ENCODE peak calls at places on chromosomes 13 and 19, in ten cellular contexts. Q is body of pancreas, J is uterus, N is H1, K is suprapubic skin, C is ovary, I is esophagus squamous epithelium, X is adrenal gland, F is IMR-90, Y is tibial nerve. S is an unnamed sample. For H3K4me1, the result is how much of the 10 kb centered on the place peaks cover.

GRCh38 chr19:29622191-29623070 is 16.3 kb downstream of the POP4 start:
- DNase-seq in Q (no peak), J (no peak), N (no peak), K (no peak), C (no peak), I (no peak), X (no peak), F (no peak), Y (no peak), S (no peak)

GRCh38 chr19:38172001-38172400 is 52.0 kb downstream of the DPF1 start:
- DNase-seq in Q (no peak), J (no peak), N (no peak), K (no peak), C (no peak), I (no peak), X (no peak), F (no peak), Y (no peak), S (no peak)

GRCh38 chr13:43664700-43665191 is 122.0 kb downstream of the ENOX1 start:
- DNase-seq in Q (peak), J (peak), N (no peak), K (no peak), C (peak), I (no peak), X (no peak), F (peak), Y (no peak), S (peak)

GRCh38 chr19:32404939-32405430 is 585 bp upstream of the DPY19L3 start:
- DNase-seq in Q (peak), J (peak), N (no peak), K (peak), C (peak), I (no peak), X (peak), F (peak), Y (peak), S (peak)

GRCh38 chr13:51396352-51396751 is 56.5 kb downstream of the INTS6 start:
- DNase-seq in Q (no peak), J (no peak), N (no peak), K (no peak), C (no peak), I (no peak), X (no peak), F (peak), Y (no peak), S (no peak)

GRCh38 chr13:20064128-20064527 is 96.7 kb downstream of the GJA3 start:
- DNase-seq in Q (no peak), J (no peak), N (no peak), K (no peak), C (no peak), I (no peak), X (no peak), F (peak), Y (no peak), S (no peak)

GRCh38 chr19:15280915-15281683 is 48.9 kb upstream of the EPHX3 start:
- DNase-seq in Q (peak), J (peak), N (no peak), K (peak), C (peak), I (no peak), X (peak), F (peak), Y (peak), S (peak)

GRCh38 chr13:50125556-50126377 is 110.5 kb downstream of the KCNRG start:
- DNase-seq in Q (peak), J (peak), N (no peak), K (peak), C (peak), I (peak), X (peak), F (peak), Y (peak), S (peak)

GRCh38 chr13:81957121-81957520 is 1616.2 kb upstream of the SPRY2 start:
- DNase-seq in Q (no peak), J (no peak), N (no peak), K (no peak), C (no peak), I (no peak), X (no peak), F (no peak), Y (no peak), S (no peak)

GRCh38 chr13:75137911-75138571 is 343.9 kb downstream of the TBC1D4 start:
- DNase-seq in Q (no peak), J (no peak), N (no peak), K (no peak), C (no peak), I (no peak), X (no peak), F (no peak), Y (no peak), S (no peak)

GRCh38 chr13:26759907-26760834 is at the start of gene GPR12:
- DNase-seq in Q (no peak), J (no peak), N (no peak), K (no peak), C (no peak), I (no peak), X (no peak), F (no peak), Y (no peak), S (no peak)

GRCh38 chr19:31572671-31573298 is 223.5 kb upstream of the TSHZ3 start:
- DNase-seq in Q (no peak), J (no peak), N (no peak), K (no peak), C (no peak), I (no peak), X (no peak), F (no peak), Y (no peak), S (no peak)

GRCh38 chr13:73708393-73708985 is 425.7 kb downstream of the KLF12 start:
- DNase-seq in Q (peak), J (peak), N (no peak), K (no peak), C (peak), I (no peak), X (peak), F (peak), Y (peak), S (no peak)

GRCh38 chr19:12126707-12127106 is 13.4 kb downstream of the ZNF20 start:
- DNase-seq in Q (peak), J (no peak), N (no peak), K (no peak), C (no peak), I (no peak), X (no peak), F (peak), Y (no peak), S (no peak)

GRCh38 chr19:34523408-34523807 is 41.9 kb downstream of the WTIP start:
- DNase-seq in Q (no peak), J (no peak), N (no peak), K (no peak), C (no peak), I (no peak), X (no peak), F (no peak), Y (no peak), S (no peak)

GRCh38 chr19:4267101-4267900 is 11.8 kb upstream of the SHD start:
- DNase-seq in Q (peak), J (peak), N (peak), K (no peak), C (peak), I (no peak), X (no peak), F (peak), Y (peak), S (peak)

GRCh38 chr13:36344173-36344572 is 2.0 kb downstream of the SPART start:
- DNase-seq in Q (no peak), J (no peak), N (no peak), K (no peak), C (peak), I (no peak), X (peak), F (peak), Y (no peak), S (no peak)

GRCh38 chr13:20824762-20825161 is 51.0 kb upstream of the EEF1AKMT1 start:
- DNase-seq in Q (no peak), J (no peak), N (no peak), K (no peak), C (no peak), I (no peak), X (no peak), F (peak), Y (no peak), S (no peak)

GRCh38 chr19:56839665-56840451 is 668 bp downstream of the PEG3 start:
- DNase-seq in Q (peak), J (peak), N (no peak), K (peak), C (peak), I (peak), X (peak), F (no peak), Y (peak), S (peak)

GRCh38 chr19:14198384-14199376 is 7.3 kb downstream of the ADGRL1 start:
- DNase-seq in Q (no peak), J (no peak), N (no peak), K (no peak), C (no peak), I (no peak), X (no peak), F (no peak), Y (no peak), S (no peak)

GRCh38 chr13:24148414-24149305 is 11.9 kb upstream of the SPATA13 start:
- DNase-seq in Q (peak), J (no peak), N (peak), K (no peak), C (no peak), I (no peak), X (peak), F (peak), Y (no peak), S (no peak)

GRCh38 chr13:94878721-94879120 is 166.4 kb upstream of the SOX21 start:
- DNase-seq in Q (no peak), J (no peak), N (no peak), K (no peak), C (no peak), I (no peak), X (no peak), F (no peak), Y (no peak), S (no peak)

GRCh38 chr19:48757741-48758144 is 2.4 kb downstream of the FGF21 start:
- DNase-seq in Q (peak), J (no peak), N (no peak), K (no peak), C (no peak), I (no peak), X (no peak), F (no peak), Y (no peak), S (no peak)
- H3K4me1 ChIP-seq in Q (under half), J (under half), N (under half), K (under half), C (under half), I (under half), X (under half), F (under half), Y (under half), S (under half)

DNA sequence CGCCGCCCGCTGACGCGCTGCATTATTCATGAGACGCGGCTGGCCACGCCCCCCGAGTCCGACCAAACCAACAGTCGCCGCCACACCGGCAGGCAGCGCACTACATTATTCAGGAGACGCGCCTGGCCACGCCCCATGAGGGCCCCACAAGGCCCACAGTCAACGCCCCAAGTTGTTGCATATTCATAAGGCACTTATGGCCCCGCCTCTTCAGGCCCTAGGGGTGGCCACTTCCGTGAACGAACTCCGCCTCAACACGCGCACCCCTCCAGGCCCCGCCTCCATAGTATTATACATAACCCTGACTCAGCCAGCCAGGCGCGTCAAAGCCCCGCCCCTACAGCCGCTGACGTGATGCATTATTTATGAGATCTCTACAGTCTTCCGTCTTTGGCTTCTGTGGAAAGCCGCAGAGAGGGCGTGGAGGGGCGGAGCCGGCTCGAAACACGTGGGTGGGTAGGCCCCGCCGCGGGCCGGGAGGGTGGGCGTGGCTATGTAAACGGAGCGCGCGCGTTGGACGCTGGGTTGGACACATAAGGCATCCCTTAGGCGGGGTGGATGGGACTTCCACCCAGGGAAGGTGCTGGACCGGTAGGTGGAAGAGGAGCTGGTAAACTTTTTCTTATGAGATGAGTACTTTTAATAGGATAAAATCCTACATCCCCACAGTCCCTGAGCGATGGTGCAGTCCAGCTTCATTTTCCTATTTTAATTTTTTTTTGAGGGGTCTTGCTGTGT is 423 bp upstream of the ELL start:
- DNase-seq in Q (peak), J (peak), N (peak), K (peak), C (peak), I (peak), X (peak), F (peak), Y (peak), S (peak)
- TF ChIP-seq POLR2A in Q (peak), J (peak), N (no peak), K (no peak), C (peak), I (peak), X (no peak), F (no peak), Y (peak), S (peak)

GRCh38 chr19:8001995-8002849 is 3.2 kb downstream of the ELAVL1 start:
- DNase-seq in Q (peak), J (peak), N (peak), K (peak), C (peak), I (peak), X (peak), F (peak), Y (peak), S (peak)
- TF ChIP-seq CTCF in Q (peak), J (peak), N (peak), K (peak), C (peak), I (peak), X (peak), F (peak), Y (peak), S (peak)

GRCh38 chr19:55655648-55656040 is 809 bp downstream of the U2AF2 start:
- DNase-seq in Q (no peak), J (no peak), N (no peak), K (no peak), C (no peak), I (no peak), X (no peak), F (no peak), Y (no peak), S (no peak)
- H3K4me1 ChIP-seq in Q (under half), J (under half), N (under half), K (half or more), C (under half), I (half or more), X (under half), F (under half), Y (under half), S (half or more)

GRCh38 chr19:18401580-18402112 is 4.2 kb upstream of the LRRC25 start:
- DNase-seq in Q (peak), J (no peak), N (no peak), K (no peak), C (no peak), I (no peak), X (peak), F (peak), Y (peak), S (no peak)
- TF ChIP-seq POLR2A in Q (no peak), J (no peak), N (no peak), K (no peak), C (no peak), I (no peak), X (no peak), F (no peak), Y (no peak), S (no peak)

DNA sequence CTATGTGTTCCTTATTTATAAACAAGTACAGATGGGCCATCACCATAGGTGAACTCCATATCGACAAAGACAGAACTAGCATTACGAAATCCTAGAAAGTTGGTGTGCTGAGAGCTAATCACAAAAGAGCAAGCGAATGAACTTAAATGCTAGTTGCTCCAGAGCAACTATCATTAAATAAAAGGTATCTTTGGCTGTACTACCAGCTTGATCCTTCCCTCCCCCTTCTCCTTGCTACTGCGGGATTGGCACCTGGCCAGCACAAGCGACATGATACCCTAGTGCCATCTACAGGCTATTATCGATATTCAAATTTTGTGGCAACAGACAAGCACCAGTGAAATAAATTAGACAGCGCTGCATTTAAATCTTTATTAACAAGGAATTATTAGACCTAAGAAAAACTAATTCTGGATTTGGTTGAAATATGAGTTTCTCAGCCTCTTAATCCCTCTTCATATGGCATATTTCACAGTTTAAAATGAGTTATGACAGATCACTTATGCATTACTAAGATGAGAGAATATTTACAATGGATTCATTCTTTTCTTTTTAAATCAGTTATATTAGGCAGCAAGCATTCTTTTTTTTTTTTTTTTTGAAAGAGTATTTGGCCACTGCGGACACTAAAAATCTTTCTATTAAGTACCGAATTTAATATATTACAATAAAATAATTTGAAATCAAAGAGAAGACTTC is 5.8 kb downstream of the PCDH9 start:
- DNase-seq in Q (peak), J (peak), N (peak), K (peak), C (peak), I (no peak), X (peak), F (peak), Y (peak), S (peak)
- TF ChIP-seq CTCF in Q (peak), J (peak), N (peak), K (peak), C (no peak), I (no peak), X (peak), F (peak), Y (peak), S (peak)

GRCh38 chr19:6270076-6270745 is 9.6 kb downstream of the MLLT1 start:
- DNase-seq in Q (no peak), J (peak), N (no peak), K (no peak), C (no peak), I (no peak), X (no peak), F (no peak), Y (no peak), S (no peak)
- H3K4me1 ChIP-seq in Q (half or more), J (under half), N (under half), K (half or more), C (under half), I (half or more), X (under half), F (under half), Y (under half), S (under half)

GRCh38 chr19:5977222-5977784 is 637 bp downstream of the RANBP3 start:
- DNase-seq in Q (no peak), J (no peak), N (no peak), K (no peak), C (no peak), I (no peak), X (no peak), F (no peak), Y (no peak), S (no peak)

GRCh38 chr19:5978606-5979552 is 939 bp upstream of the RANBP3 start:
- DNase-seq in Q (no peak), J (no peak), N (no peak), K (no peak), C (no peak), I (no peak), X (no peak), F (no peak), Y (no peak), S (no peak)

GRCh38 chr19:5975388-5975728 is 2.6 kb downstream of the RANBP3 start:
- DNase-seq in Q (no peak), J (no peak), N (no peak), K (no peak), C (no peak), I (no peak), X (no peak), F (no peak), Y (no peak), S (no peak)

GRCh38 chr19:5976768-5977167 is 1.2 kb downstream of the RANBP3 start:
- DNase-seq in Q (no peak), J (no peak), N (no peak), K (no peak), C (no peak), I (no peak), X (no peak), F (no peak), Y (no peak), S (no peak)

GRCh38 chr19:5977785-5978605 is at the start of gene RANBP3:
- DNase-seq in Q (peak), J (peak), N (peak), K (peak), C (peak), I (peak), X (peak), F (peak), Y (peak), S (peak)
- TF ChIP-seq POLR2A in Q (peak), J (peak), N (peak), K (no peak), C (peak), I (peak), X (peak), F (no peak), Y (peak), S (no peak)

GRCh38 chr13:30698488-30699005 is 36.8 kb upstream of the ALOX5AP start:
- DNase-seq in Q (no peak), J (no peak), N (no peak), K (no peak), C (no peak), I (no peak), X (no peak), F (no peak), Y (no peak), S (no peak)

GRCh38 chr13:30704596-30704995 is 30.7 kb upstream of the ALOX5AP start:
- DNase-seq in Q (no peak), J (no peak), N (no peak), K (no peak), C (no peak), I (no peak), X (no peak), F (no peak), Y (no peak), S (no peak)

GRCh38 chr13:30705672-30706071 is 29.7 kb upstream of the ALOX5AP start:
- DNase-seq in Q (no peak), J (no peak), N (no peak), K (no peak), C (no peak), I (no peak), X (no peak), F (no peak), Y (no peak), S (no peak)

GRCh38 chr13:30700364-30700763 is 35.0 kb upstream of the ALOX5AP start:
- DNase-seq in Q (no peak), J (no peak), N (no peak), K (no peak), C (no peak), I (no peak), X (no peak), F (no peak), Y (no peak), S (no peak)

GRCh38 chr13:30702006-30702405 is 33.3 kb upstream of the ALOX5AP start:
- DNase-seq in Q (no peak), J (no peak), N (no peak), K (no peak), C (no peak), I (no peak), X (no peak), F (no peak), Y (no peak), S (no peak)
- TF ChIP-seq CTCF in Q (no peak), J (no peak), N (peak), K (no peak), C (no peak), I (no peak), X (no peak), F (no peak), Y (no peak), S (no peak)